ENCODE peak calls at places on chromosome 14, in ten cellular contexts. N, G, Q, E, X, R, J, L, U and S are unnamed samples.

GRCh38 chr14:29529418-29529817 is 398.2 kb downstream of the PRKD1 start:
- DNase-seq in G (no peak), L (no peak), Q (no peak), E (no peak), X (no peak), R (no peak), U (no peak), N (no peak), J (no peak), S (no peak)

GRCh38 chr14:21965042-21965441 is 291.4 kb upstream of the OR4E1 start:
- DNase-seq in J (no peak), E (no peak), X (no peak), L (peak; percentile 15), N (no peak), G (no peak), Q (no peak), R (no peak), U (no peak), S (no peak)

GRCh38 chr14:34711169-34711568 is 3.2 kb downstream of the CFL2 start:
- DNase-seq in R (no peak), N (no peak), E (no peak), J (no peak), U (peak; percentile 13), G (no peak), X (no peak), Q (no peak), L (no peak), S (no peak)

GRCh38 chr14:47539065-47539464 is 136.3 kb downstream of the MDGA2 start:
- DNase-seq in L (no peak), G (peak; percentile 13), Q (no peak), U (no peak), R (no peak), E (no peak), X (no peak), N (no peak), J (no peak), S (no peak)

GRCh38 chr14:30142216-30142615 is 214.6 kb upstream of the PRKD1 start:
- DNase-seq in N (no peak), Q (no peak), E (no peak), G (no peak), J (no peak), X (no peak), U (no peak), R (no peak), L (no peak), S (no peak)

GRCh38 chr14:74616507-74616906 is 4.5 kb upstream of the LTBP2 start:
- DNase-seq in L (peak; percentile 83), N (no peak), U (no peak), J (no peak), Q (no peak), E (peak; percentile 14), X (no peak), R (no peak), G (peak; percentile 58), S (peak; percentile 44)

GRCh38 chr14:59018978-59019377 is 169.5 kb upstream of the DAAM1 start:
- DNase-seq in Q (no peak), N (no peak), J (no peak), U (no peak), L (no peak), X (no peak), R (no peak), G (peak; percentile 16), E (no peak), S (no peak)

GRCh38 chr14:71751264-71751663 is 181.0 kb upstream of the RGS6 start:
- DNase-seq in G (no peak), E (no peak), J (no peak), U (no peak), X (no peak), R (no peak), Q (no peak), L (no peak), N (no peak), S (no peak)

GRCh38 chr14:67385120-67385519 is 25.0 kb downstream of the EIF2S1 start:
- DNase-seq in Q (no peak), U (no peak), E (no peak), R (no peak), G (no peak), J (no peak), N (no peak), L (no peak), X (no peak), S (no peak)

GRCh38 chr14:76456200-76456599 is 80.3 kb downstream of the ESRRB start:
- DNase-seq in E (peak; percentile 11), J (no peak), X (no peak), U (no peak), L (no peak), G (peak; percentile 75), Q (no peak), R (no peak), N (no peak), S (no peak)

GRCh38 chr14:76904740-76905569 is 78.7 kb downstream of the LRRC74A start:
- DNase-seq in N (peak; percentile 56), J (peak; percentile 60), E (peak; percentile 76), U (peak; percentile 61), G (no peak), L (no peak), X (peak; percentile 60), Q (peak; percentile 87), R (peak; percentile 91), S (peak; percentile 72)

GRCh38 chr14:24960816-24961215 is 89.1 kb downstream of the STXBP6 start:
- DNase-seq in X (no peak), L (no peak), Q (no peak), U (no peak), J (no peak), R (no peak), N (no peak), E (no peak), G (no peak), S (no peak)

GRCh38 chr14:69532561-69533335 is 41.9 kb downstream of the CCDC177 start:
- DNase-seq in U (peak; percentile 14), L (no peak), N (no peak), Q (no peak), J (no peak), R (no peak), G (no peak), X (no peak), E (no peak), S (no peak)

GRCh38 chr14:69528143-69528542 is 43.6 kb downstream of the PLEKHD1 start:
- DNase-seq in E (no peak), G (no peak), R (no peak), X (no peak), Q (no peak), L (no peak), N (no peak), J (no peak), U (no peak), S (no peak)

GRCh38 chr14:69528930-69529329 is 44.4 kb downstream of the PLEKHD1 start:
- DNase-seq in J (no peak), G (no peak), N (no peak), U (no peak), R (no peak), Q (no peak), E (no peak), X (no peak), L (no peak), S (no peak)

GRCh38 chr14:69529563-69529962 is 45.0 kb downstream of the PLEKHD1 start:
- DNase-seq in E (no peak), Q (no peak), R (no peak), N (no peak), L (no peak), J (no peak), G (no peak), U (no peak), X (no peak), S (no peak)

DNA sequence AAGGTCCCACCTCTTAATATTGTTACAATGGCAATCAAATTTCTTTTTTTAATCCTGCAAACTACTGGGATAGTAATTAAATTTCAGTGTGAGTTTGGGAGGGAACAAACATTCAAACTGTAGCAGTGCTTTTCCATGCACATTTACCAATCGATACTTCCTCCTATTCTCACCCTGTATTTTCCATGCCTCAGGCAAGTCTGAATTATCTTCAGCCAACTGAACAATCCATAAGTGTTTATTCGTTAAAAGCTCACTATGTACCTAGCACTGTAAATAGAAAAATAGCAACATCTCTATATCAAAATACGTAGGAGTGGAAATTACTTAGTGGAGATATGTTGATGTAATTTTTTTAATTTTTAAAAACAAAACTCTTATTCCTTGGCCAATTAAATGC is 43.5 kb downstream of the CCDC177 start:
- DNase-seq in J (no peak), Q (no peak), G (no peak), N (no peak), X (no peak), U (no peak), R (no peak), L (no peak), E (no peak), S (no peak)
- H3K27me3 ChIP-seq in J (peaks cover 13% of the 10 kb centered on the region), Q (no peaks in the 10 kb centered on the region), G (peaks cover 2% of the 10 kb centered on the region), N (no peaks in the 10 kb centered on the region), X (no peaks in the 10 kb centered on the region), U (peaks cover under 1% of the 10 kb centered on the region), R (no peaks in the 10 kb centered on the region), L (peaks cover 13% of the 10 kb centered on the region), E (no peaks in the 10 kb centered on the region), S (no peaks in the 10 kb centered on the region)

GRCh38 chr14:56798447-56799326 is 11.6 kb downstream of the OTX2 start:
- DNase-seq in X (no peak), R (no peak), G (peak; percentile 88), N (no peak), U (no peak), Q (no peak), E (no peak), L (no peak), J (no peak), S (no peak)
- H3K27me3 ChIP-seq in X (peaks cover 50% of the 10 kb centered on the region), R (no peaks in the 10 kb centered on the region), G (no peaks in the 10 kb centered on the region), N (peaks cover 95% of the 10 kb centered on the region), U (peaks cover 100% of the 10 kb centered on the region), Q (peaks cover 100% of the 10 kb centered on the region), E (peaks cover 72% of the 10 kb centered on the region), L (peaks cover 100% of the 10 kb centered on the region), J (peaks cover 100% of the 10 kb centered on the region), S (peaks cover 99% of the 10 kb centered on the region)

DNA sequence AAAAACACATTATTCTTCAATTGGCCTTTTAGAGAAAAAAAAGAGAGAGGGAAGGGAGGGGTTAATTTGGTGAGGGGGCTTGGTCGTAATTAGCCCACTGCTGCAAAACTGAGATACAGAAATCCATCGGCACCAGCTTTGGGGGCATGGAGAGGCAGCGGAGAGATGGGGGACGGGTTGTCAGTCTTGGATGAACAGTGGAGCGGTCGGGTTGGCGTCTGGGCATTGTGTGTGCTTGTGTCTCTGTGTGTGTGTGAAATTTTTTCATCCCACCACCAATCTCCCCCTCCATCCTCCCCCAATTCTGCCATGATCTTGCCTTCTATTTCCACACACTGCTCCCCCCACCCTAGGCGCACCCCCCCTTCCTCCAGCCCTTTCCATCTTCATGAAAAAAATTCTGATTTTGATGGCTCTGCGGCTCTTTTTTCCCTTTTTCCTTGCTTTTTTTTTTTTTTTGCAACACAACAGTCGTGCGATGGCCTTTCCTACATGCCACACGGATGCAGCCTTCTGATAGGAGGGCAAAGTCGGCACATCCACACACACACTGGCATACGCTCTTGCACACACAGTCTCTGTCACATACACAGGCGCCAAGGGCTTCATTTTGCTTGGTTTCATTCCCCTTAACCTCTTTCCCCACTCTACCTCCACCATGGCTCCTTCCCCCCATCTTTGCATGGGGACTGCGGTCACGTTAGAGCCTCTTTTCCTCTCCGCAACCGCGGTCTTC is 3.3 kb downstream of the NRXN3 start:
- DNase-seq in G (no peak), L (no peak), X (no peak), U (no peak), E (no peak), N (no peak), J (no peak), R (no peak), Q (no peak), S (no peak)
- H3K27me3 ChIP-seq in G (no peaks in the 10 kb centered on the region), L (no peaks in the 10 kb centered on the region), X (no peaks in the 10 kb centered on the region), U (no peaks in the 10 kb centered on the region), E (no peaks in the 10 kb centered on the region), N (peaks cover 3% of the 10 kb centered on the region), J (peaks cover 11% of the 10 kb centered on the region), R (peaks cover under 1% of the 10 kb centered on the region), Q (no peaks in the 10 kb centered on the region), S (peaks cover 7% of the 10 kb centered on the region)

GRCh38 chr14:104346608-104347007 is 208.2 kb downstream of the KIF26A start:
- DNase-seq in N (peak; percentile 9), L (no peak), E (no peak), U (no peak), X (no peak), J (no peak), R (no peak), G (no peak), Q (no peak), S (no peak)
- H3K27me3 ChIP-seq in N (peaks cover 3% of the 10 kb centered on the region), L (peaks cover 58% of the 10 kb centered on the region), E (no peaks in the 10 kb centered on the region), U (peaks cover 30% of the 10 kb centered on the region), X (no peaks in the 10 kb centered on the region), J (no peaks in the 10 kb centered on the region), R (no peaks in the 10 kb centered on the region), G (no peaks in the 10 kb centered on the region), Q (peaks cover 16% of the 10 kb centered on the region), S (peaks cover 28% of the 10 kb centered on the region)